ENCODE peak calls at places on chromosomes 16 and 17, in four cellular contexts. S is H9, D is A549, N is MM.1S. X is an unnamed sample.
A peak's percentile ranks its signal among the peaks of the same experiment; 100 is the strongest.

GRCh38 chr17:80796430-80796861 is 195.2 kb upstream of the CHMP6 start:
- DNase-seq in N (no peak), S (no peak), D (no peak), X (no peak)

GRCh38 chr16:65500007-65500406 is 378.1 kb upstream of the CDH11 start:
- DNase-seq in N (no peak), S (no peak), D (no peak), X (no peak)

GRCh38 chr16:11625769-11626168 is 39.0 kb upstream of the LITAF start:
- DNase-seq in S (no peak), D (no peak), N (no peak), X (no peak)

GRCh38 chr16:81431554-81432353 is 12.9 kb upstream of the CMIP start:
- DNase-seq in S (no peak), D (peak; percentile 90), N (no peak), X (no peak)

GRCh38 chr17:38703742-38704644 is 1.1 kb upstream of the MLLT6 start:
- DNase-seq in S (peak; percentile 100), N (peak; percentile 94), D (no peak), X (peak; percentile 94)

GRCh38 chr16:11609474-11610120 is 22.9 kb upstream of the LITAF start:
- DNase-seq in D (no peak), S (no peak), N (no peak), X (no peak)

GRCh38 chr16:65274576-65274975 is 152.7 kb upstream of the CDH11 start:
- DNase-seq in D (no peak), S (no peak), N (no peak), X (no peak)

GRCh38 chr17:64938925-64939474 is 19.7 kb upstream of the LRRC37A3 start:
- DNase-seq in S (peak; percentile 88), N (peak; percentile 36), D (peak; percentile 66), X (peak; percentile 50)

GRCh38 chr17:77420804-77421634 is 280.2 kb downstream of the SEC14L1 start:
- DNase-seq in S (peak; percentile 91), D (peak; percentile 70), N (no peak), X (peak; percentile 77)

GRCh38 chr16:88982286-88983084 is 5.5 kb upstream of the CBFA2T3 start:
- DNase-seq in N (no peak), S (no peak), D (no peak), X (no peak)

GRCh38 chr16:88983157-88983556 is 6.2 kb upstream of the CBFA2T3 start:
- DNase-seq in D (no peak), N (no peak), S (no peak), X (no peak)

GRCh38 chr16:88985521-88985920 is 8.5 kb upstream of the CBFA2T3 start:
- DNase-seq in D (no peak), N (no peak), S (no peak), X (no peak)

GRCh38 chr16:88979616-88980015 is 2.6 kb upstream of the CBFA2T3 start:
- DNase-seq in N (no peak), D (no peak), S (no peak), X (no peak)

GRCh38 chr16:88983771-88984687 is 7.0 kb upstream of the CBFA2T3 start:
- DNase-seq in S (no peak), N (no peak), D (no peak), X (peak; percentile 61)
- H3K27ac ChIP-seq in S (no peak overlapping the region), N (no peak overlapping the region), D (no peak overlapping the region), X (peak overlapping the region; percentile 54)

GRCh38 chr16:85506358-85506911 is 106.7 kb upstream of the GSE1 start:
- DNase-seq in N (no peak), S (no peak), D (no peak), X (no peak)
- H3K4me2 ChIP-seq in N (no peak overlapping the region), S (no peak overlapping the region), D (no peak overlapping the region), X (no peak overlapping the region)

GRCh38 chr16:23120562-23120961 is 28.7 kb downstream of the USP31 start:
- DNase-seq in S (no peak), N (no peak), D (no peak), X (no peak)
- H3K27ac ChIP-seq in S (no peak overlapping the region), N (no peak overlapping the region), D (no peak overlapping the region), X (no peak overlapping the region)

GRCh38 chr17:21289175-21289901 is 4.8 kb downstream of the MAP2K3 start:
- DNase-seq in N (no peak), D (no peak), S (no peak), X (no peak)
- H3K4me2 ChIP-seq in N (no peak overlapping the region), D (peak overlapping the region; percentile 92), S (no peak overlapping the region), X (peak overlapping the region; percentile 92)

GRCh38 chr17:57602896-57603295 is 142.2 kb downstream of the CCDC182 start:
- DNase-seq in S (no peak), N (no peak), D (no peak), X (no peak)
- H3K27ac ChIP-seq in S (no peak overlapping the region), N (peak overlapping the region; percentile 91), D (no peak overlapping the region), X (peak overlapping the region; percentile 89)

DNA sequence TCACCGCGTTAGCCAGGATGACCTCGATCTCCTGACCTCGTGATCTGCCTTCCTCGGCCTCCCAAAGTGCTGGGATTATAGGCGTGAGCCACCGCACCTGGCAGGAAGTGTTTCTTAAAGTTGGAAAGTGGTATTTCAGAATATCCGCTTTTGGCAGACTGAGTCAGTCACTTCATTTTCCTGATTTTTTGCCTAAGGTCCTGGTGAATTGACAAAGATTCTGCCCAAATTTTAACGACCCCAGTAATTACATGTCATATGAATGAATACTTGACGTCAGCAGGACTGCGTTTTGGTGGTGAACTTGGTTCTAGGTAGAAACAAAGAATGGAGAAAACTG is 4.5 kb upstream of the BRCA1 start:
- DNase-seq in N (no peak), S (no peak), D (no peak), X (peak; percentile 28)
- H3K4me2 ChIP-seq in N (no peak overlapping the region), S (no peak overlapping the region), D (no peak overlapping the region), X (peak overlapping the region; percentile 66)

GRCh38 chr16:48597563-48598392 is 12.2 kb downstream of the N4BP1 start:
- DNase-seq in D (no peak), S (no peak), N (no peak), X (no peak)
- H3K27ac ChIP-seq in D (no peak overlapping the region), S (no peak overlapping the region), N (no peak overlapping the region), X (no peak overlapping the region)

GRCh38 chr17:42388381-42389134 is at the start of gene STAT3:
- DNase-seq in D (peak; percentile 100), S (peak; percentile 100), N (peak; percentile 100), X (peak; percentile 100)

GRCh38 chr17:42387663-42388380 is 420 bp downstream of the STAT3 start:
- DNase-seq in D (no peak), S (peak; percentile 87), N (peak; percentile 18), X (peak; percentile 34)

GRCh38 chr17:42387221-42387657 is 1.0 kb downstream of the STAT3 start:
- DNase-seq in S (no peak), D (no peak), N (no peak), X (no peak)

GRCh38 chr17:42389135-42389417 is 834 bp upstream of the STAT3 start:
- DNase-seq in S (no peak), N (no peak), D (no peak), X (no peak)

DNA sequence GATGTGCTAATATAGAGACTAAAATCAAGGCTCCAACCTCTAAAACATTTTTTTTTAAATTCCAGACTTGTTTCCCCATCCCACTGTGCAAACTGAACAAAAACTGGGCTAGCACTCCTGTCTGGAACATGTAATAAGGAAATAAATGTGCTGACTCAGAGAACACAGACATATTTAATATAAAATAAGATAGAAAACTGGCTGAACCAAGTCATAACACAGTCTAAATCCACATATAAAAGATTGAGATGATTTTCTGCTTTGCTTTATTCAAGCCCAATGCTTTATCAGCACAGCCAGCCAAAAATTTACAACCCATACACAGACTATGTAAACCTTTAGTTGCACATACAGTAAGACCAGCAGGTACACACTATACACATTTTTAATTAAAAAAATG is 1.5 kb downstream of the STAT3 start:
- DNase-seq in S (no peak), D (no peak), N (no peak), X (no peak)
- H3K4me2 ChIP-seq in S (peak overlapping the region; percentile 93), D (peak overlapping the region; percentile 96), N (peak overlapping the region; percentile 87), X (peak overlapping the region; percentile 86)

DNA sequence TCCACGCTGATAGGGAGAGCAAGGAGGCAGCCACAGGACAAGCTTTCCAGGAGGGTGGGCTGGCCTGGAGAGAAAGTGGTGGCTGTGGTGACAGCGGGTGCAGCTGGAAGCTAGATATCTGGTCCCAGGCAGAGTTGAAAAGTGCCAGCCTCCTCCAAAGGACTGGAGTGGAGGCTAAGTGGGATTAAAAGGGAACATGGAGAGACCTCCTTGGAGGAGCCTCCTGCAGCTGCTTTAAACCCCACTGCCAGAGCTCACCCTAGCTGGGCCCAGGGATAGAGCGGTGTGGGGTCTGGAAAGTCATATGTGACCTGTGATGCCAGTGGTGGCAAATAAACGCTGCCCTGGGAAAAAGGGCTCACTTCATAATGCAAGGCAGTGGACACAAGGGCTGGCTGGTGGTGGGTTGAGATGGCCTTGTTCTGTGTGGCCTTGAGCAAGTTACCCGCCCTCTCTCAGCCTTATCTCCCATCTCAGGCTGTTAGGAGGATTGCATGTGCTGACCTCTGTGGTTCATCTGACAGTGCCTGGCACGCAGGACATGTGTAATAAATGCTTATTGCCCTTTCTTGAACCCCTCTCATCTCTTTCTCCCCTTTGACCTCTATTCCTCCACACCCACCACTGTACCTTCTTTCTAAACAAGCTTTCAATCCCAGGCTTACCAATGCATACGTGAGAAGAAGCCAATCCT is 61.0 kb upstream of the LGALS9 start:
- DNase-seq in D (no peak), N (no peak), S (no peak), X (no peak)
- H3K27ac ChIP-seq in D (peak overlapping the region; percentile 87), N (no peak overlapping the region), S (no peak overlapping the region), X (no peak overlapping the region)